ENCODE peak calls at places on chromosomes 11 and 22, in seven cellular contexts. One of them, this sample, is unnamed.

GRCh38 chr11:9037046-9037780 is 33.4 kb upstream of the NRIP3 start:
- DNase-seq in fibroblast of mammary gland: no peak
- DNase-seq in effector memory CD8-positive, alpha-beta T cell: no peak
- DNase-seq in CD8-positive, alpha-beta T cell: no peak
- DNase-seq in activated CD8-positive, alpha-beta memory T cell treated with anti-CD3 and anti-CD28 coated beads for 1 hour: no peak
- DNase-seq in GM10248: no peak
- DNase-seq in Calu3: no peak
- DNase-seq in this sample: no peak

GRCh38 chr11:36763187-36763586 is 165.2 kb upstream of the RAG2 start:
- DNase-seq in GM10248: no peak
- DNase-seq in activated CD8-positive, alpha-beta memory T cell treated with anti-CD3 and anti-CD28 coated beads for 1 hour: no peak
- DNase-seq in effector memory CD8-positive, alpha-beta T cell: no peak
- DNase-seq in fibroblast of mammary gland: no peak
- DNase-seq in CD8-positive, alpha-beta T cell: no peak
- DNase-seq in Calu3: no peak
- DNase-seq in this sample: no peak

GRCh38 chr11:44466531-44467179 is 98.8 kb upstream of the CD82 start:
- DNase-seq in activated CD8-positive, alpha-beta memory T cell treated with anti-CD3 and anti-CD28 coated beads for 1 hour: no peak
- DNase-seq in Calu3: no peak
- DNase-seq in GM10248: no peak
- DNase-seq in effector memory CD8-positive, alpha-beta T cell: no peak
- DNase-seq in fibroblast of mammary gland: no peak
- DNase-seq in CD8-positive, alpha-beta T cell: no peak
- DNase-seq in this sample: no peak

GRCh38 chr11:130209128-130209932 is 49.7 kb downstream of the ST14 start:
- DNase-seq in effector memory CD8-positive, alpha-beta T cell: no peak
- DNase-seq in activated CD8-positive, alpha-beta memory T cell treated with anti-CD3 and anti-CD28 coated beads for 1 hour: no peak
- DNase-seq in GM10248: no peak
- DNase-seq in fibroblast of mammary gland: no peak
- DNase-seq in CD8-positive, alpha-beta T cell: no peak
- DNase-seq in Calu3: no peak
- DNase-seq in this sample: no peak

GRCh38 chr11:9752091-9752490 is 88.2 kb downstream of the SWAP70 start:
- DNase-seq in effector memory CD8-positive, alpha-beta T cell: no peak
- DNase-seq in fibroblast of mammary gland: peak; percentile 57
- DNase-seq in CD8-positive, alpha-beta T cell: no peak
- DNase-seq in Calu3: no peak
- DNase-seq in activated CD8-positive, alpha-beta memory T cell treated with anti-CD3 and anti-CD28 coated beads for 1 hour: no peak
- DNase-seq in GM10248: no peak
- DNase-seq in this sample: no peak

GRCh38 chr11:87137711-87138110 is 100.0 kb downstream of the TMEM135 start:
- DNase-seq in Calu3: no peak
- DNase-seq in fibroblast of mammary gland: peak; percentile 80
- DNase-seq in GM10248: no peak
- DNase-seq in CD8-positive, alpha-beta T cell: no peak
- DNase-seq in activated CD8-positive, alpha-beta memory T cell treated with anti-CD3 and anti-CD28 coated beads for 1 hour: no peak
- DNase-seq in effector memory CD8-positive, alpha-beta T cell: no peak
- DNase-seq in this sample: no peak

GRCh38 chr11:115222218-115222862 is 281.9 kb downstream of the CADM1 start:
- DNase-seq in fibroblast of mammary gland: peak; percentile 46
- DNase-seq in effector memory CD8-positive, alpha-beta T cell: peak; percentile 20
- DNase-seq in Calu3: no peak
- DNase-seq in activated CD8-positive, alpha-beta memory T cell treated with anti-CD3 and anti-CD28 coated beads for 1 hour: no peak
- DNase-seq in GM10248: peak; percentile 62
- DNase-seq in CD8-positive, alpha-beta T cell: peak; percentile 37
- DNase-seq in this sample: no peak

GRCh38 chr11:27018902-27019544 is 21.6 kb upstream of the BBOX1 start:
- DNase-seq in GM10248: no peak
- DNase-seq in fibroblast of mammary gland: no peak
- DNase-seq in Calu3: no peak
- DNase-seq in activated CD8-positive, alpha-beta memory T cell treated with anti-CD3 and anti-CD28 coated beads for 1 hour: no peak
- DNase-seq in CD8-positive, alpha-beta T cell: no peak
- DNase-seq in effector memory CD8-positive, alpha-beta T cell: no peak
- DNase-seq in this sample: no peak

GRCh38 chr11:64656797-64657196 is 65.8 kb downstream of the SLC22A12 start:
- DNase-seq in effector memory CD8-positive, alpha-beta T cell: no peak
- DNase-seq in fibroblast of mammary gland: no peak
- DNase-seq in CD8-positive, alpha-beta T cell: no peak
- DNase-seq in Calu3: no peak
- DNase-seq in activated CD8-positive, alpha-beta memory T cell treated with anti-CD3 and anti-CD28 coated beads for 1 hour: no peak
- DNase-seq in GM10248: no peak
- DNase-seq in this sample: no peak

GRCh38 chr11:26297179-26297970 is 34.6 kb upstream of the ANO3 start:
- DNase-seq in fibroblast of mammary gland: peak; percentile 87
- DNase-seq in activated CD8-positive, alpha-beta memory T cell treated with anti-CD3 and anti-CD28 coated beads for 1 hour: no peak
- DNase-seq in CD8-positive, alpha-beta T cell: no peak
- DNase-seq in effector memory CD8-positive, alpha-beta T cell: no peak
- DNase-seq in Calu3: peak; percentile 34
- DNase-seq in GM10248: peak; percentile 28
- DNase-seq in this sample: no peak

GRCh38 chr11:3942956-3943497 is 87.6 kb downstream of the STIM1 start:
- DNase-seq in CD8-positive, alpha-beta T cell: no peak
- DNase-seq in GM10248: no peak
- DNase-seq in activated CD8-positive, alpha-beta memory T cell treated with anti-CD3 and anti-CD28 coated beads for 1 hour: no peak
- DNase-seq in fibroblast of mammary gland: peak; percentile 42
- DNase-seq in effector memory CD8-positive, alpha-beta T cell: no peak
- DNase-seq in Calu3: no peak
- DNase-seq in this sample: no peak

GRCh38 chr11:61688368-61689163 is 8.4 kb downstream of the DAGLA start:
- DNase-seq in activated CD8-positive, alpha-beta memory T cell treated with anti-CD3 and anti-CD28 coated beads for 1 hour: no peak
- DNase-seq in GM10248: no peak
- DNase-seq in CD8-positive, alpha-beta T cell: no peak
- DNase-seq in fibroblast of mammary gland: peak; percentile 73
- DNase-seq in effector memory CD8-positive, alpha-beta T cell: no peak
- DNase-seq in Calu3: no peak
- DNase-seq in this sample: peak; percentile 73

GRCh38 chr11:17719940-17720795 is 797 bp downstream of the MYOD1 start:
- DNase-seq in GM10248: no peak
- DNase-seq in effector memory CD8-positive, alpha-beta T cell: no peak
- DNase-seq in fibroblast of mammary gland: peak; percentile 31
- DNase-seq in Calu3: no peak
- DNase-seq in CD8-positive, alpha-beta T cell: no peak
- DNase-seq in activated CD8-positive, alpha-beta memory T cell treated with anti-CD3 and anti-CD28 coated beads for 1 hour: no peak
- DNase-seq in this sample: no peak

GRCh38 chr22:38935616-38936015 is 21.8 kb upstream of the APOBEC3A start:
- DNase-seq in fibroblast of mammary gland: no peak
- DNase-seq in CD8-positive, alpha-beta T cell: no peak
- DNase-seq in activated CD8-positive, alpha-beta memory T cell treated with anti-CD3 and anti-CD28 coated beads for 1 hour: no peak
- DNase-seq in Calu3: no peak
- DNase-seq in GM10248: no peak
- DNase-seq in effector memory CD8-positive, alpha-beta T cell: no peak
- DNase-seq in this sample: no peak

GRCh38 chr22:48256041-48256739 is 1493.7 kb downstream of the TBC1D22A start:
- DNase-seq in effector memory CD8-positive, alpha-beta T cell: no peak
- DNase-seq in GM10248: no peak
- DNase-seq in fibroblast of mammary gland: no peak
- DNase-seq in CD8-positive, alpha-beta T cell: no peak
- DNase-seq in Calu3: no peak
- DNase-seq in activated CD8-positive, alpha-beta memory T cell treated with anti-CD3 and anti-CD28 coated beads for 1 hour: no peak
- DNase-seq in this sample: no peak

GRCh38 chr11:33732176-33732575 is 4.0 kb downstream of the CD59 start:
- DNase-seq in Calu3: no peak
- DNase-seq in GM10248: no peak
- DNase-seq in fibroblast of mammary gland: no peak
- DNase-seq in CD8-positive, alpha-beta T cell: no peak
- DNase-seq in activated CD8-positive, alpha-beta memory T cell treated with anti-CD3 and anti-CD28 coated beads for 1 hour: no peak
- DNase-seq in effector memory CD8-positive, alpha-beta T cell: no peak
- DNase-seq in this sample: no peak

GRCh38 chr11:103051158-103051801 is 40.7 kb downstream of the DCUN1D5 start:
- DNase-seq in effector memory CD8-positive, alpha-beta T cell: no peak
- DNase-seq in Calu3: no peak
- DNase-seq in activated CD8-positive, alpha-beta memory T cell treated with anti-CD3 and anti-CD28 coated beads for 1 hour: no peak
- DNase-seq in GM10248: no peak
- DNase-seq in fibroblast of mammary gland: no peak
- DNase-seq in CD8-positive, alpha-beta T cell: no peak
- DNase-seq in this sample: no peak

GRCh38 chr11:94623120-94623735 is 56.1 kb downstream of the PIWIL4 start:
- DNase-seq in GM10248: peak; percentile 64
- DNase-seq in fibroblast of mammary gland: peak; percentile 82
- DNase-seq in Calu3: peak; percentile 63
- DNase-seq in activated CD8-positive, alpha-beta memory T cell treated with anti-CD3 and anti-CD28 coated beads for 1 hour: no peak
- DNase-seq in CD8-positive, alpha-beta T cell: peak; percentile 39
- DNase-seq in effector memory CD8-positive, alpha-beta T cell: no peak
- DNase-seq in this sample: peak; percentile 44

GRCh38 chr22:44162960-44163359 is 17.8 kb upstream of the PARVG start:
- DNase-seq in fibroblast of mammary gland: no peak
- DNase-seq in CD8-positive, alpha-beta T cell: no peak
- DNase-seq in activated CD8-positive, alpha-beta memory T cell treated with anti-CD3 and anti-CD28 coated beads for 1 hour: no peak
- DNase-seq in GM10248: no peak
- DNase-seq in effector memory CD8-positive, alpha-beta T cell: no peak
- DNase-seq in Calu3: no peak
- DNase-seq in this sample: no peak

GRCh38 chr11:117410861-117411725 is 83.4 kb downstream of the CEP164 start:
- DNase-seq in CD8-positive, alpha-beta T cell: no peak
- DNase-seq in Calu3: no peak
- DNase-seq in effector memory CD8-positive, alpha-beta T cell: no peak
- DNase-seq in activated CD8-positive, alpha-beta memory T cell treated with anti-CD3 and anti-CD28 coated beads for 1 hour: no peak
- DNase-seq in fibroblast of mammary gland: no peak
- DNase-seq in GM10248: no peak
- DNase-seq in this sample: no peak

GRCh38 chr22:32765117-32765618 is 36.3 kb upstream of the TIMP3 start:
- DNase-seq in Calu3: no peak
- DNase-seq in fibroblast of mammary gland: no peak
- DNase-seq in effector memory CD8-positive, alpha-beta T cell: no peak
- DNase-seq in activated CD8-positive, alpha-beta memory T cell treated with anti-CD3 and anti-CD28 coated beads for 1 hour: no peak
- DNase-seq in CD8-positive, alpha-beta T cell: no peak
- DNase-seq in GM10248: no peak
- DNase-seq in this sample: no peak

GRCh38 chr22:50444663-50445062 is 30.2 kb downstream of the SBF1 start:
- DNase-seq in GM10248: no peak
- DNase-seq in activated CD8-positive, alpha-beta memory T cell treated with anti-CD3 and anti-CD28 coated beads for 1 hour: no peak
- DNase-seq in effector memory CD8-positive, alpha-beta T cell: no peak
- DNase-seq in fibroblast of mammary gland: peak; percentile 89
- DNase-seq in Calu3: peak; percentile 40
- DNase-seq in CD8-positive, alpha-beta T cell: no peak
- DNase-seq in this sample: no peak

GRCh38 chr22:36790648-36791047 is 14.7 kb upstream of the IFT27 start:
- DNase-seq in GM10248: peak; percentile 60
- DNase-seq in Calu3: no peak
- DNase-seq in effector memory CD8-positive, alpha-beta T cell: no peak
- DNase-seq in activated CD8-positive, alpha-beta memory T cell treated with anti-CD3 and anti-CD28 coated beads for 1 hour: no peak
- DNase-seq in fibroblast of mammary gland: no peak
- DNase-seq in CD8-positive, alpha-beta T cell: no peak
- DNase-seq in this sample: no peak

GRCh38 chr11:122664188-122664587 is 8.7 kb downstream of the UBASH3B start:
- DNase-seq in fibroblast of mammary gland: no peak
- DNase-seq in CD8-positive, alpha-beta T cell: no peak
- DNase-seq in Calu3: no peak
- DNase-seq in effector memory CD8-positive, alpha-beta T cell: no peak
- DNase-seq in GM10248: no peak
- DNase-seq in activated CD8-positive, alpha-beta memory T cell treated with anti-CD3 and anti-CD28 coated beads for 1 hour: no peak
- DNase-seq in this sample: no peak

GRCh38 chr11:34148504-34149165 is 43.2 kb downstream of the NAT10 start:
- DNase-seq in Calu3: no peak
- DNase-seq in activated CD8-positive, alpha-beta memory T cell treated with anti-CD3 and anti-CD28 coated beads for 1 hour: no peak
- DNase-seq in effector memory CD8-positive, alpha-beta T cell: no peak
- DNase-seq in GM10248: no peak
- DNase-seq in CD8-positive, alpha-beta T cell: no peak
- DNase-seq in fibroblast of mammary gland: no peak
- DNase-seq in this sample: no peak

GRCh38 chr11:117621226-117621625 is 175.8 kb downstream of the DSCAML1 start:
- DNase-seq in Calu3: peak; percentile 6
- DNase-seq in effector memory CD8-positive, alpha-beta T cell: no peak
- DNase-seq in GM10248: no peak
- DNase-seq in fibroblast of mammary gland: peak; percentile 28
- DNase-seq in CD8-positive, alpha-beta T cell: no peak
- DNase-seq in activated CD8-positive, alpha-beta memory T cell treated with anti-CD3 and anti-CD28 coated beads for 1 hour: no peak
- DNase-seq in this sample: no peak

GRCh38 chr22:49724893-49725489 is 102.7 kb downstream of the BRD1 start:
- DNase-seq in GM10248: peak; percentile 82
- DNase-seq in activated CD8-positive, alpha-beta memory T cell treated with anti-CD3 and anti-CD28 coated beads for 1 hour: peak; percentile 14
- DNase-seq in CD8-positive, alpha-beta T cell: peak; percentile 57
- DNase-seq in fibroblast of mammary gland: peak; percentile 11
- DNase-seq in effector memory CD8-positive, alpha-beta T cell: peak; percentile 61
- DNase-seq in Calu3: peak; percentile 73
- DNase-seq in this sample: no peak

GRCh38 chr11:69064394-69064957 is 15.7 kb downstream of the TPCN2 start:
- DNase-seq in fibroblast of mammary gland: no peak
- DNase-seq in GM10248: no peak
- DNase-seq in CD8-positive, alpha-beta T cell: no peak
- DNase-seq in Calu3: no peak
- DNase-seq in effector memory CD8-positive, alpha-beta T cell: no peak
- DNase-seq in activated CD8-positive, alpha-beta memory T cell treated with anti-CD3 and anti-CD28 coated beads for 1 hour: no peak
- DNase-seq in this sample: no peak

GRCh38 chr11:132028380-132029240 is 658.2 kb downstream of the NTM start:
- DNase-seq in fibroblast of mammary gland: peak; percentile 69
- DNase-seq in CD8-positive, alpha-beta T cell: no peak
- DNase-seq in GM10248: no peak
- DNase-seq in Calu3: peak; percentile 1
- DNase-seq in effector memory CD8-positive, alpha-beta T cell: no peak
- DNase-seq in activated CD8-positive, alpha-beta memory T cell treated with anti-CD3 and anti-CD28 coated beads for 1 hour: no peak
- DNase-seq in this sample: no peak